ENCODE peak calls at places on chromosomes 6 and 20, in ten cellular contexts. One of them, this sample, is unnamed.

GRCh38 chr6:15781333-15781732 is 118.5 kb upstream of the DTNBP1 start:
- DNase-seq in thoracic aorta: no peak
- DNase-seq in lower lobe of right lung: no peak
- DNase-seq in foreskin fibroblast: no peak
- DNase-seq in Caco-2: no peak
- DNase-seq in cardiac muscle cell: no peak
- DNase-seq in HFF-Myc: no peak
- DNase-seq in brain microvascular endothelial cell: no peak
- DNase-seq in kidney epithelial cell: no peak
- DNase-seq in GM12865: no peak
- DNase-seq in this sample: no peak

GRCh38 chr6:131980791-131981623 is 29.8 kb upstream of the CCN2 start:
- DNase-seq in thoracic aorta: no peak
- DNase-seq in lower lobe of right lung: no peak
- DNase-seq in foreskin fibroblast: peak; percentile 27
- DNase-seq in Caco-2: peak; percentile 27
- DNase-seq in cardiac muscle cell: no peak
- DNase-seq in HFF-Myc: no peak
- DNase-seq in brain microvascular endothelial cell: no peak
- DNase-seq in kidney epithelial cell: no peak
- DNase-seq in GM12865: no peak
- DNase-seq in this sample: no peak

GRCh38 chr6:116073765-116074450 is 13.2 kb upstream of the FRK start:
- DNase-seq in thoracic aorta: no peak
- DNase-seq in lower lobe of right lung: no peak
- DNase-seq in foreskin fibroblast: peak; percentile 77
- DNase-seq in Caco-2: no peak
- DNase-seq in cardiac muscle cell: no peak
- DNase-seq in HFF-Myc: peak; percentile 33
- DNase-seq in brain microvascular endothelial cell: peak; percentile 31
- DNase-seq in kidney epithelial cell: peak; percentile 51
- DNase-seq in GM12865: no peak
- DNase-seq in this sample: peak; percentile 66

GRCh38 chr6:124069230-124069815 is 265.7 kb downstream of the NKAIN2 start:
- DNase-seq in thoracic aorta: no peak
- DNase-seq in lower lobe of right lung: no peak
- DNase-seq in foreskin fibroblast: no peak
- DNase-seq in Caco-2: no peak
- DNase-seq in cardiac muscle cell: no peak
- DNase-seq in HFF-Myc: no peak
- DNase-seq in brain microvascular endothelial cell: no peak
- DNase-seq in kidney epithelial cell: no peak
- DNase-seq in GM12865: no peak
- DNase-seq in this sample: no peak

GRCh38 chr20:1950836-1951235 is 43.0 kb downstream of the PDYN start:
- DNase-seq in thoracic aorta: no peak
- DNase-seq in lower lobe of right lung: no peak
- DNase-seq in foreskin fibroblast: no peak
- DNase-seq in Caco-2: no peak
- DNase-seq in cardiac muscle cell: no peak
- DNase-seq in HFF-Myc: no peak
- DNase-seq in brain microvascular endothelial cell: no peak
- DNase-seq in kidney epithelial cell: no peak
- DNase-seq in GM12865: no peak
- DNase-seq in this sample: no peak

GRCh38 chr6:20468179-20468578 is 66.1 kb upstream of the CDKAL1 start:
- DNase-seq in thoracic aorta: no peak
- DNase-seq in lower lobe of right lung: no peak
- DNase-seq in foreskin fibroblast: no peak
- DNase-seq in Caco-2: no peak
- DNase-seq in cardiac muscle cell: no peak
- DNase-seq in HFF-Myc: no peak
- DNase-seq in brain microvascular endothelial cell: no peak
- DNase-seq in kidney epithelial cell: no peak
- DNase-seq in GM12865: no peak
- DNase-seq in this sample: no peak

GRCh38 chr6:20584100-20584731 is 50.0 kb downstream of the CDKAL1 start:
- DNase-seq in thoracic aorta: no peak
- DNase-seq in lower lobe of right lung: no peak
- DNase-seq in foreskin fibroblast: no peak
- DNase-seq in Caco-2: no peak
- DNase-seq in cardiac muscle cell: no peak
- DNase-seq in HFF-Myc: no peak
- DNase-seq in brain microvascular endothelial cell: no peak
- DNase-seq in kidney epithelial cell: no peak
- DNase-seq in GM12865: peak; percentile 31
- DNase-seq in this sample: no peak

GRCh38 chr20:24470782-24471582 is 1.6 kb downstream of the SYNDIG1 start:
- DNase-seq in thoracic aorta: no peak
- DNase-seq in lower lobe of right lung: no peak
- DNase-seq in foreskin fibroblast: peak; percentile 9
- DNase-seq in Caco-2: no peak
- DNase-seq in cardiac muscle cell: peak; percentile 23
- DNase-seq in HFF-Myc: no peak
- DNase-seq in brain microvascular endothelial cell: no peak
- DNase-seq in kidney epithelial cell: no peak
- DNase-seq in GM12865: no peak
- DNase-seq in this sample: no peak

GRCh38 chr6:166778046-166778445 is 151.0 kb upstream of the RPS6KA2 start:
- DNase-seq in thoracic aorta: no peak
- DNase-seq in lower lobe of right lung: no peak
- DNase-seq in foreskin fibroblast: no peak
- DNase-seq in Caco-2: no peak
- DNase-seq in cardiac muscle cell: no peak
- DNase-seq in HFF-Myc: no peak
- DNase-seq in brain microvascular endothelial cell: no peak
- DNase-seq in kidney epithelial cell: no peak
- DNase-seq in GM12865: no peak
- DNase-seq in this sample: no peak

GRCh38 chr6:127266892-127267741 is 453 bp downstream of the RNF146 start:
- DNase-seq in thoracic aorta: peak; percentile 36
- DNase-seq in lower lobe of right lung: peak; percentile 77
- DNase-seq in foreskin fibroblast: peak; percentile 77
- DNase-seq in Caco-2: peak; percentile 71
- DNase-seq in cardiac muscle cell: peak; percentile 69
- DNase-seq in HFF-Myc: no peak
- DNase-seq in brain microvascular endothelial cell: peak; percentile 24
- DNase-seq in kidney epithelial cell: no peak
- DNase-seq in GM12865: peak; percentile 77
- DNase-seq in this sample: peak; percentile 53

GRCh38 chr6:29942275-29943052 is at the start of gene HLA-A:
- DNase-seq in thoracic aorta: peak; percentile 84
- DNase-seq in lower lobe of right lung: peak; percentile 95
- DNase-seq in foreskin fibroblast: peak; percentile 97
- DNase-seq in Caco-2: peak; percentile 85
- DNase-seq in cardiac muscle cell: peak; percentile 94
- DNase-seq in HFF-Myc: peak; percentile 80
- DNase-seq in brain microvascular endothelial cell: peak; percentile 89
- DNase-seq in kidney epithelial cell: peak; percentile 65
- DNase-seq in GM12865: peak; percentile 97
- DNase-seq in this sample: peak; percentile 93

GRCh38 chr6:125009578-125009977 is 47.3 kb downstream of the RNF217 start:
- DNase-seq in thoracic aorta: no peak
- DNase-seq in lower lobe of right lung: no peak
- DNase-seq in foreskin fibroblast: no peak
- DNase-seq in Caco-2: no peak
- DNase-seq in cardiac muscle cell: no peak
- DNase-seq in HFF-Myc: no peak
- DNase-seq in brain microvascular endothelial cell: no peak
- DNase-seq in kidney epithelial cell: no peak
- DNase-seq in GM12865: no peak
- DNase-seq in this sample: no peak

GRCh38 chr6:139373154-139373927 is 1.1 kb downstream of the CITED2 start:
- DNase-seq in thoracic aorta: peak; percentile 13
- DNase-seq in lower lobe of right lung: peak; percentile 82
- DNase-seq in foreskin fibroblast: peak; percentile 64
- DNase-seq in Caco-2: peak; percentile 75
- DNase-seq in cardiac muscle cell: peak; percentile 56
- DNase-seq in HFF-Myc: no peak
- DNase-seq in brain microvascular endothelial cell: peak; percentile 37
- DNase-seq in kidney epithelial cell: no peak
- DNase-seq in GM12865: peak; percentile 89
- DNase-seq in this sample: peak; percentile 53

DNA sequence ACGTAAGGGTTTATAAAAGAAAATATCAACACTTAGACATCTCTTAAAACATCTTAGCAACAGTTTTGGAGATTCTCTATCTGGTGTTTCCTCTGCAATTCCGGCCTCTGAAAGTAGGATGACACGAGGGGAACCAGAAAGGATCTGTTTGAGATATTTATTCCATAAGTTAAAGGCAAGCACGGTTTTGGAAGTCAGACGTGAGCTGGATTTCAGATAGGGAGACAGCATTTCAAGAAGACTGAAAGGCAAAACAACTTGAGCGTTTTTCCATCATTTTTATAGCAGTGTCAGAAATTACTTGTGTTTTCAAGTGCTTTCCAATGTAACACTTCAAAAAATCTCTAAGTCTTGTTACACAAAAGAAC is 52.9 kb upstream of the BTN3A2 start:
- DNase-seq in thoracic aorta: no peak
- DNase-seq in lower lobe of right lung: no peak
- DNase-seq in foreskin fibroblast: peak; percentile 44
- DNase-seq in Caco-2: no peak
- DNase-seq in cardiac muscle cell: no peak
- DNase-seq in HFF-Myc: no peak
- DNase-seq in brain microvascular endothelial cell: no peak
- DNase-seq in kidney epithelial cell: no peak
- DNase-seq in GM12865: no peak
- DNase-seq in this sample: no peak
- TF ChIP-seq CTCF in thoracic aorta: no peak
- TF ChIP-seq CTCF in lower lobe of right lung: no peak
- TF ChIP-seq CTCF in foreskin fibroblast: no peak
- TF ChIP-seq CTCF in Caco-2: no peak
- TF ChIP-seq CTCF in cardiac muscle cell: no peak
- TF ChIP-seq CTCF in HFF-Myc: no peak
- TF ChIP-seq CTCF in brain microvascular endothelial cell: no peak
- TF ChIP-seq CTCF in kidney epithelial cell: no peak
- TF ChIP-seq CTCF in GM12865: no peak
- TF ChIP-seq CTCF in this sample: no peak

GRCh38 chr6:42177514-42178364 is 4.6 kb downstream of the GUCA1A start:
- DNase-seq in thoracic aorta: no peak
- DNase-seq in lower lobe of right lung: no peak
- DNase-seq in foreskin fibroblast: no peak
- DNase-seq in Caco-2: no peak
- DNase-seq in cardiac muscle cell: peak; percentile 53
- DNase-seq in HFF-Myc: no peak
- DNase-seq in brain microvascular endothelial cell: no peak
- DNase-seq in kidney epithelial cell: no peak
- DNase-seq in GM12865: no peak
- DNase-seq in this sample: no peak
- H3K4me3 ChIP-seq in thoracic aorta: no peak overlapping the region
- H3K4me3 ChIP-seq in lower lobe of right lung: no peak overlapping the region
- H3K4me3 ChIP-seq in foreskin fibroblast: no peak overlapping the region
- H3K4me3 ChIP-seq in Caco-2: no peak overlapping the region
- H3K4me3 ChIP-seq in cardiac muscle cell: peak overlapping the region; percentile 17
- H3K4me3 ChIP-seq in HFF-Myc: no peak overlapping the region
- H3K4me3 ChIP-seq in brain microvascular endothelial cell: peak overlapping the region; percentile 45
- H3K4me3 ChIP-seq in kidney epithelial cell: no peak overlapping the region
- H3K4me3 ChIP-seq in GM12865: no peak overlapping the region
- H3K4me3 ChIP-seq in this sample: peak overlapping the region; percentile 11

GRCh38 chr6:54878705-54879104 is 32.1 kb downstream of the FAM83B start:
- DNase-seq in thoracic aorta: no peak
- DNase-seq in lower lobe of right lung: no peak
- DNase-seq in foreskin fibroblast: no peak
- DNase-seq in Caco-2: no peak
- DNase-seq in cardiac muscle cell: no peak
- DNase-seq in HFF-Myc: no peak
- DNase-seq in brain microvascular endothelial cell: no peak
- DNase-seq in kidney epithelial cell: no peak
- DNase-seq in GM12865: no peak
- DNase-seq in this sample: no peak
- TF ChIP-seq CTCF in thoracic aorta: no peak
- TF ChIP-seq CTCF in lower lobe of right lung: no peak
- TF ChIP-seq CTCF in foreskin fibroblast: no peak
- TF ChIP-seq CTCF in Caco-2: no peak
- TF ChIP-seq CTCF in cardiac muscle cell: no peak
- TF ChIP-seq CTCF in HFF-Myc: no peak
- TF ChIP-seq CTCF in brain microvascular endothelial cell: no peak
- TF ChIP-seq CTCF in kidney epithelial cell: no peak
- TF ChIP-seq CTCF in GM12865: no peak
- TF ChIP-seq CTCF in this sample: no peak

DNA sequence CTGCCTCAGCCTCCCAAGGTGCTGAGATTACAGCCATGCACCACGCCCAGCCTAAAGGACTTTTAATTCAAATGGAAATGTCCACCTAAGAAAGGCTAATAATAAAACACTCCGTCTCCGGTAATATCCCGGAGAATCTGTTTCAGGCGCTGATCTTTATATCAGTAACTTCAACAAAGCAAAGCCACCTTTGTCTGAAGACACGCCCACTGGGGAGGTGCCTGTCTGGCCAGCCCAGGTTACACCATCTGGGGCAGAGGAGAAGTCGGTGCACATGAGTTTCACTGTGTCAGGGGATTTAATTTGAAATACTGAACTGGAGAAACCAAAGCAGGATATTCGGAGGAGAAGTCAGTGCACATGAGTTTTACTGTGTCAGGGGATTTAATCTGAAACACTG is 9.4 kb downstream of the SERPINB6 start:
- DNase-seq in thoracic aorta: no peak
- DNase-seq in lower lobe of right lung: peak; percentile 77
- DNase-seq in foreskin fibroblast: no peak
- DNase-seq in Caco-2: no peak
- DNase-seq in cardiac muscle cell: no peak
- DNase-seq in HFF-Myc: no peak
- DNase-seq in brain microvascular endothelial cell: no peak
- DNase-seq in kidney epithelial cell: no peak
- DNase-seq in GM12865: no peak
- DNase-seq in this sample: no peak
- H3K4me3 ChIP-seq in thoracic aorta: no peak overlapping the region
- H3K4me3 ChIP-seq in lower lobe of right lung: peak overlapping the region; percentile 15
- H3K4me3 ChIP-seq in foreskin fibroblast: no peak overlapping the region
- H3K4me3 ChIP-seq in Caco-2: no peak overlapping the region
- H3K4me3 ChIP-seq in cardiac muscle cell: no peak overlapping the region
- H3K4me3 ChIP-seq in HFF-Myc: no peak overlapping the region
- H3K4me3 ChIP-seq in brain microvascular endothelial cell: no peak overlapping the region
- H3K4me3 ChIP-seq in kidney epithelial cell: no peak overlapping the region
- H3K4me3 ChIP-seq in GM12865: no peak overlapping the region
- H3K4me3 ChIP-seq in this sample: no peak overlapping the region